ENCODE peak calls at places on chromosomes 2 and 18, in eight cellular contexts. One of them, this sample, is unnamed.
A peak's percentile ranks its signal among the peaks of the same experiment; 100 is the strongest.

GRCh38 chr2:20439193-20439475 is 7.7 kb upstream of the RHOB start:
- DNase-seq in uterus: no peak
- DNase-seq in tibial nerve: no peak
- DNase-seq in pancreas: no peak
- DNase-seq in left ventricle myocardium inferior: no peak
- DNase-seq in A549: peak; percentile 72
- DNase-seq in neural progenitor cell: no peak
- DNase-seq in prostate gland: no peak
- DNase-seq in this sample: no peak

GRCh38 chr2:86308356-86308755 is 29.1 kb downstream of the REEP1 start:
- DNase-seq in uterus: no peak
- DNase-seq in tibial nerve: no peak
- DNase-seq in pancreas: no peak
- DNase-seq in left ventricle myocardium inferior: no peak
- DNase-seq in A549: no peak
- DNase-seq in neural progenitor cell: no peak
- DNase-seq in prostate gland: no peak
- DNase-seq in this sample: no peak

GRCh38 chr2:144320491-144320890 is 199.4 kb downstream of the ZEB2 start:
- DNase-seq in uterus: no peak
- DNase-seq in tibial nerve: no peak
- DNase-seq in pancreas: no peak
- DNase-seq in left ventricle myocardium inferior: no peak
- DNase-seq in A549: no peak
- DNase-seq in neural progenitor cell: no peak
- DNase-seq in prostate gland: no peak
- DNase-seq in this sample: peak; percentile 60

GRCh38 chr2:108396845-108397244 is 19.1 kb downstream of the SULT1C4 start:
- DNase-seq in uterus: no peak
- DNase-seq in tibial nerve: peak; percentile 8
- DNase-seq in pancreas: no peak
- DNase-seq in left ventricle myocardium inferior: no peak
- DNase-seq in A549: peak; percentile 44
- DNase-seq in neural progenitor cell: peak; percentile 13
- DNase-seq in prostate gland: no peak
- DNase-seq in this sample: peak; percentile 54

GRCh38 chr18:58484989-58485962 is 143.6 kb downstream of the ALPK2 start:
- DNase-seq in uterus: no peak
- DNase-seq in tibial nerve: no peak
- DNase-seq in pancreas: no peak
- DNase-seq in left ventricle myocardium inferior: no peak
- DNase-seq in A549: no peak
- DNase-seq in neural progenitor cell: peak; percentile 65
- DNase-seq in prostate gland: peak; percentile 21
- DNase-seq in this sample: peak; percentile 14

GRCh38 chr18:70490008-70490933 is 201.4 kb downstream of the SOCS6 start:
- DNase-seq in uterus: no peak
- DNase-seq in tibial nerve: peak; percentile 59
- DNase-seq in pancreas: no peak
- DNase-seq in left ventricle myocardium inferior: no peak
- DNase-seq in A549: peak; percentile 49
- DNase-seq in neural progenitor cell: peak; percentile 79
- DNase-seq in prostate gland: peak; percentile 28
- DNase-seq in this sample: peak; percentile 90

GRCh38 chr2:121858406-121858805 is 103.0 kb downstream of the TSN start:
- DNase-seq in uterus: no peak
- DNase-seq in tibial nerve: no peak
- DNase-seq in pancreas: no peak
- DNase-seq in left ventricle myocardium inferior: no peak
- DNase-seq in A549: no peak
- DNase-seq in neural progenitor cell: no peak
- DNase-seq in prostate gland: no peak
- DNase-seq in this sample: no peak

GRCh38 chr2:133710613-133711012 is 142.3 kb upstream of the NCKAP5 start:
- DNase-seq in uterus: no peak
- DNase-seq in tibial nerve: no peak
- DNase-seq in pancreas: no peak
- DNase-seq in left ventricle myocardium inferior: no peak
- DNase-seq in A549: no peak
- DNase-seq in neural progenitor cell: no peak
- DNase-seq in prostate gland: no peak
- DNase-seq in this sample: no peak

GRCh38 chr2:157789933-157790511 is 86.1 kb downstream of the ACVR1 start:
- DNase-seq in uterus: peak; percentile 20
- DNase-seq in tibial nerve: no peak
- DNase-seq in pancreas: peak; percentile 58
- DNase-seq in left ventricle myocardium inferior: peak; percentile 63
- DNase-seq in A549: no peak
- DNase-seq in neural progenitor cell: peak; percentile 58
- DNase-seq in prostate gland: peak; percentile 74
- DNase-seq in this sample: no peak

GRCh38 chr2:27351802-27352598 is 4.6 kb downstream of the GTF3C2 start:
- DNase-seq in uterus: no peak
- DNase-seq in tibial nerve: no peak
- DNase-seq in pancreas: no peak
- DNase-seq in left ventricle myocardium inferior: no peak
- DNase-seq in A549: no peak
- DNase-seq in neural progenitor cell: no peak
- DNase-seq in prostate gland: no peak
- DNase-seq in this sample: no peak

GRCh38 chr2:64808736-64809135 is 155.0 kb upstream of the SERTAD2 start:
- DNase-seq in uterus: no peak
- DNase-seq in tibial nerve: no peak
- DNase-seq in pancreas: no peak
- DNase-seq in left ventricle myocardium inferior: no peak
- DNase-seq in A549: no peak
- DNase-seq in neural progenitor cell: no peak
- DNase-seq in prostate gland: no peak
- DNase-seq in this sample: no peak

GRCh38 chr18:69002233-69002632 is 204.4 kb downstream of the CCDC102B start:
- DNase-seq in uterus: no peak
- DNase-seq in tibial nerve: no peak
- DNase-seq in pancreas: no peak
- DNase-seq in left ventricle myocardium inferior: no peak
- DNase-seq in A549: no peak
- DNase-seq in neural progenitor cell: peak; percentile 18
- DNase-seq in prostate gland: no peak
- DNase-seq in this sample: peak; percentile 21
- TF ChIP-seq CTCF in uterus: no peak
- TF ChIP-seq CTCF in tibial nerve: peak; percentile 14
- TF ChIP-seq CTCF in pancreas: no peak
- TF ChIP-seq CTCF in left ventricle myocardium inferior: peak; percentile 28
- TF ChIP-seq CTCF in A549: no peak
- TF ChIP-seq CTCF in neural progenitor cell: peak; percentile 46
- TF ChIP-seq CTCF in prostate gland: no peak
- TF ChIP-seq CTCF in this sample: peak; percentile 55

GRCh38 chr2:207333599-207334308 is 168.0 kb upstream of the KLF7 start:
- DNase-seq in uterus: no peak
- DNase-seq in tibial nerve: no peak
- DNase-seq in pancreas: no peak
- DNase-seq in left ventricle myocardium inferior: no peak
- DNase-seq in A549: no peak
- DNase-seq in neural progenitor cell: no peak
- DNase-seq in prostate gland: no peak
- DNase-seq in this sample: no peak
- H3K4me1 ChIP-seq in uterus: peaks cover 4% of the 10 kb centered on the region
- H3K4me1 ChIP-seq in tibial nerve: peaks cover 23% of the 10 kb centered on the region
- H3K4me1 ChIP-seq in pancreas: no peaks in the 10 kb centered on the region
- H3K4me1 ChIP-seq in left ventricle myocardium inferior: peaks cover 61% of the 10 kb centered on the region
- H3K4me1 ChIP-seq in A549: peaks cover 84% of the 10 kb centered on the region
- H3K4me1 ChIP-seq in neural progenitor cell: peaks cover 15% of the 10 kb centered on the region
- H3K4me1 ChIP-seq in prostate gland: no peaks in the 10 kb centered on the region
- H3K4me1 ChIP-seq in this sample: peaks cover 16% of the 10 kb centered on the region

GRCh38 chr2:241315183-241315878 is at the start of gene HDLBP:
- DNase-seq in uterus: peak; percentile 100
- DNase-seq in tibial nerve: peak; percentile 99
- DNase-seq in pancreas: peak; percentile 99
- DNase-seq in left ventricle myocardium inferior: peak; percentile 99
- DNase-seq in A549: peak; percentile 99
- DNase-seq in neural progenitor cell: peak; percentile 100
- DNase-seq in prostate gland: peak; percentile 99
- DNase-seq in this sample: peak; percentile 99
- TF ChIP-seq CTCF in uterus: no peak
- TF ChIP-seq CTCF in tibial nerve: no peak
- TF ChIP-seq CTCF in pancreas: no peak
- TF ChIP-seq CTCF in left ventricle myocardium inferior: no peak
- TF ChIP-seq CTCF in A549: peak; percentile 59
- TF ChIP-seq CTCF in neural progenitor cell: peak; percentile 62
- TF ChIP-seq CTCF in prostate gland: peak; percentile 34
- TF ChIP-seq CTCF in this sample: peak; percentile 80

GRCh38 chr18:459801-460200 is 40.7 kb downstream of the COLEC12 start:
- DNase-seq in uterus: no peak
- DNase-seq in tibial nerve: no peak
- DNase-seq in pancreas: no peak
- DNase-seq in left ventricle myocardium inferior: no peak
- DNase-seq in A549: no peak
- DNase-seq in neural progenitor cell: no peak
- DNase-seq in prostate gland: no peak
- DNase-seq in this sample: no peak

GRCh38 chr18:456361-456821 is 44.1 kb downstream of the COLEC12 start:
- DNase-seq in uterus: peak; percentile 77
- DNase-seq in tibial nerve: peak; percentile 67
- DNase-seq in pancreas: no peak
- DNase-seq in left ventricle myocardium inferior: peak; percentile 56
- DNase-seq in A549: no peak
- DNase-seq in neural progenitor cell: no peak
- DNase-seq in prostate gland: peak; percentile 16
- DNase-seq in this sample: no peak

GRCh38 chr18:457120-457519 is 43.4 kb downstream of the COLEC12 start:
- DNase-seq in uterus: peak; percentile 43
- DNase-seq in tibial nerve: peak; percentile 64
- DNase-seq in pancreas: no peak
- DNase-seq in left ventricle myocardium inferior: peak; percentile 58
- DNase-seq in A549: no peak
- DNase-seq in neural progenitor cell: peak; percentile 53
- DNase-seq in prostate gland: peak; percentile 10
- DNase-seq in this sample: peak; percentile 94

GRCh38 chr18:458016-458415 is 42.5 kb downstream of the COLEC12 start:
- DNase-seq in uterus: no peak
- DNase-seq in tibial nerve: no peak
- DNase-seq in pancreas: no peak
- DNase-seq in left ventricle myocardium inferior: no peak
- DNase-seq in A549: no peak
- DNase-seq in neural progenitor cell: no peak
- DNase-seq in prostate gland: no peak
- DNase-seq in this sample: no peak

GRCh38 chr18:457533-457932 is 43.0 kb downstream of the COLEC12 start:
- DNase-seq in uterus: no peak
- DNase-seq in tibial nerve: peak; percentile 56
- DNase-seq in pancreas: no peak
- DNase-seq in left ventricle myocardium inferior: no peak
- DNase-seq in A549: no peak
- DNase-seq in neural progenitor cell: no peak
- DNase-seq in prostate gland: no peak
- DNase-seq in this sample: no peak
- H3K4me1 ChIP-seq in uterus: no peaks in the 10 kb centered on the region
- H3K4me1 ChIP-seq in tibial nerve: peaks cover 3% of the 10 kb centered on the region
- H3K4me1 ChIP-seq in pancreas: no peaks in the 10 kb centered on the region
- H3K4me1 ChIP-seq in left ventricle myocardium inferior: peaks cover 41% of the 10 kb centered on the region
- H3K4me1 ChIP-seq in A549: no peaks in the 10 kb centered on the region
- H3K4me1 ChIP-seq in neural progenitor cell: peaks cover 12% of the 10 kb centered on the region
- H3K4me1 ChIP-seq in prostate gland: peaks cover 5% of the 10 kb centered on the region
- H3K4me1 ChIP-seq in this sample: peaks cover 29% of the 10 kb centered on the region

GRCh38 chr2:74179063-74179865 is 585 bp upstream of the MOB1A start:
- DNase-seq in uterus: no peak
- DNase-seq in tibial nerve: no peak
- DNase-seq in pancreas: no peak
- DNase-seq in left ventricle myocardium inferior: no peak
- DNase-seq in A549: no peak
- DNase-seq in neural progenitor cell: peak; percentile 49
- DNase-seq in prostate gland: no peak
- DNase-seq in this sample: no peak
- TF ChIP-seq CTCF in uterus: no peak
- TF ChIP-seq CTCF in tibial nerve: peak; percentile 37
- TF ChIP-seq CTCF in pancreas: peak; percentile 12
- TF ChIP-seq CTCF in left ventricle myocardium inferior: peak; percentile 48
- TF ChIP-seq CTCF in A549: no peak
- TF ChIP-seq CTCF in neural progenitor cell: peak; percentile 56
- TF ChIP-seq CTCF in prostate gland: peak; percentile 21
- TF ChIP-seq CTCF in this sample: peak; percentile 60